ENCODE peak calls at places on chromosomes 12 and 14, in nine cellular contexts. One of them, this sample, is unnamed.

GRCh38 chr12:22562187-22563028 is 18.1 kb upstream of the C2CD5 start:
- DNase-seq in HFFc6: no peak
- DNase-seq in foreskin fibroblast: no peak
- DNase-seq in suprapubic skin: no peak
- DNase-seq in trophoblast cell: no peak
- DNase-seq in lower lobe of right lung: no peak
- DNase-seq in GM13977: no peak
- DNase-seq in COR-L47: no peak
- DNase-seq in CD8-positive, alpha-beta memory T cell: no peak
- DNase-seq in this sample: no peak

GRCh38 chr14:53715390-53715730 is 241.3 kb downstream of the BMP4 start:
- DNase-seq in HFFc6: peak
- DNase-seq in foreskin fibroblast: peak
- DNase-seq in suprapubic skin: no peak
- DNase-seq in trophoblast cell: peak
- DNase-seq in lower lobe of right lung: no peak
- DNase-seq in GM13977: no peak
- DNase-seq in COR-L47: no peak
- DNase-seq in CD8-positive, alpha-beta memory T cell: no peak
- DNase-seq in this sample: no peak

GRCh38 chr14:51242545-51243490 is 2.8 kb downstream of the TMX1 start:
- DNase-seq in HFFc6: no peak
- DNase-seq in foreskin fibroblast: no peak
- DNase-seq in suprapubic skin: no peak
- DNase-seq in trophoblast cell: no peak
- DNase-seq in lower lobe of right lung: no peak
- DNase-seq in GM13977: no peak
- DNase-seq in COR-L47: no peak
- DNase-seq in CD8-positive, alpha-beta memory T cell: no peak
- DNase-seq in this sample: no peak

GRCh38 chr12:91991397-91992187 is 154.1 kb downstream of the BTG1 start:
- DNase-seq in HFFc6: no peak
- DNase-seq in foreskin fibroblast: no peak
- DNase-seq in suprapubic skin: no peak
- DNase-seq in trophoblast cell: peak
- DNase-seq in lower lobe of right lung: no peak
- DNase-seq in GM13977: peak
- DNase-seq in COR-L47: no peak
- DNase-seq in CD8-positive, alpha-beta memory T cell: no peak
- DNase-seq in this sample: no peak

GRCh38 chr12:45730842-45731336 is 1.4 kb downstream of the ARID2 start:
- DNase-seq in HFFc6: no peak
- DNase-seq in foreskin fibroblast: peak
- DNase-seq in suprapubic skin: no peak
- DNase-seq in trophoblast cell: peak
- DNase-seq in lower lobe of right lung: no peak
- DNase-seq in GM13977: peak
- DNase-seq in COR-L47: no peak
- DNase-seq in CD8-positive, alpha-beta memory T cell: peak
- DNase-seq in this sample: no peak

GRCh38 chr14:64704145-64704742 is at the start of gene PLEKHG3:
- DNase-seq in HFFc6: peak
- DNase-seq in foreskin fibroblast: peak
- DNase-seq in suprapubic skin: peak
- DNase-seq in trophoblast cell: peak
- DNase-seq in lower lobe of right lung: peak
- DNase-seq in GM13977: peak
- DNase-seq in COR-L47: peak
- DNase-seq in CD8-positive, alpha-beta memory T cell: no peak
- DNase-seq in this sample: peak

GRCh38 chr14:99461411-99461810 is 19.2 kb downstream of the SETD3 start:
- DNase-seq in HFFc6: no peak
- DNase-seq in foreskin fibroblast: no peak
- DNase-seq in suprapubic skin: no peak
- DNase-seq in trophoblast cell: no peak
- DNase-seq in lower lobe of right lung: no peak
- DNase-seq in GM13977: no peak
- DNase-seq in COR-L47: no peak
- DNase-seq in CD8-positive, alpha-beta memory T cell: no peak
- DNase-seq in this sample: no peak

GRCh38 chr12:98154850-98155249 is 360.5 kb upstream of the TMPO start:
- DNase-seq in HFFc6: no peak
- DNase-seq in foreskin fibroblast: no peak
- DNase-seq in suprapubic skin: no peak
- DNase-seq in trophoblast cell: peak
- DNase-seq in lower lobe of right lung: no peak
- DNase-seq in GM13977: no peak
- DNase-seq in COR-L47: peak
- DNase-seq in CD8-positive, alpha-beta memory T cell: no peak
- DNase-seq in this sample: no peak